ENCODE peak calls at places on chromosomes 1 and 21, in ten cellular contexts. J is MCF 10A; O is activated CD8-positive, alpha-beta T cell treated with anti-CD3 and anti-CD28 coated beads for 36 hours; X is GM10248; C is epithelial cell of proximal tubule; G is CD8-positive, alpha-beta T cell; F is BJ; L is GM13976; Z is A549; I is cardiac muscle cell. T is an unnamed sample.

GRCh38 chr1:15469836-15470495 is 5.9 kb upstream of the CELA2B start:
- DNase-seq in O (no peak), C (no peak), G (no peak), F (no peak), J (no peak), I (no peak), Z (no peak), L (no peak), X (no peak), T (no peak)

GRCh38 chr1:78836736-78837135 is 169.8 kb downstream of the ADGRL4 start:
- DNase-seq in O (no peak), G (no peak), C (no peak), Z (no peak), X (no peak), I (no peak), F (no peak), J (no peak), L (no peak), T (no peak)

GRCh38 chr1:165408518-165408917 is 36.4 kb downstream of the RXRG start:
- DNase-seq in I (peak), F (no peak), C (peak), J (peak), G (no peak), Z (peak), L (no peak), O (peak), X (no peak), T (peak)

GRCh38 chr1:204692852-204693356 is 7.4 kb upstream of the LRRN2 start:
- DNase-seq in F (no peak), X (no peak), Z (no peak), I (no peak), C (no peak), G (no peak), L (no peak), O (no peak), J (peak), T (no peak)

GRCh38 chr21:35120631-35121180 is 71.6 kb upstream of the RUNX1 start:
- DNase-seq in I (no peak), X (no peak), Z (no peak), O (no peak), G (no peak), F (no peak), C (no peak), J (no peak), L (no peak), T (no peak)

GRCh38 chr1:50251592-50252165 is 143.0 kb downstream of the ELAVL4 start:
- DNase-seq in O (no peak), C (no peak), I (no peak), L (peak), G (no peak), X (peak), F (no peak), J (no peak), Z (no peak), T (no peak)

GRCh38 chr1:34781071-34781843 is at the start of gene GJB3:
- DNase-seq in J (peak), F (no peak), X (no peak), G (no peak), C (no peak), O (peak), L (no peak), I (peak), Z (peak), T (peak)

GRCh38 chr1:59484090-59484489 is 187.2 kb downstream of the FGGY start:
- DNase-seq in C (no peak), Z (peak), I (no peak), G (no peak), J (peak), F (peak), O (no peak), L (no peak), X (no peak), T (no peak)

GRCh38 chr1:64854674-64855073 is 109.8 kb downstream of the RAVER2 start:
- DNase-seq in J (no peak), C (no peak), F (no peak), Z (no peak), O (no peak), X (no peak), L (no peak), I (no peak), G (no peak), T (no peak)

GRCh38 chr1:230509281-230509977 is 83.3 kb upstream of the PGBD5 start:
- DNase-seq in I (no peak), F (peak), L (no peak), O (peak), J (peak), X (no peak), C (peak), G (no peak), Z (no peak), T (peak)

GRCh38 chr1:26471201-26471497 is 1.1 kb upstream of the HMGN2 start:
- DNase-seq in J (no peak), L (no peak), X (no peak), G (no peak), I (no peak), F (no peak), C (no peak), O (no peak), Z (no peak), T (no peak)

GRCh38 chr1:218659911-218660677 is 315.0 kb downstream of the TGFB2 start:
- DNase-seq in F (no peak), Z (no peak), I (peak), X (no peak), C (peak), G (no peak), O (no peak), L (no peak), J (peak), T (no peak)

GRCh38 chr1:211182746-211183145 is 48.8 kb upstream of the KCNH1 start:
- DNase-seq in L (no peak), Z (no peak), O (no peak), G (no peak), C (no peak), J (no peak), F (no peak), I (no peak), X (no peak), T (no peak)

GRCh38 chr1:12630946-12631540 is 12.8 kb upstream of the AADACL4 start:
- DNase-seq in L (no peak), I (no peak), C (no peak), G (no peak), X (no peak), J (no peak), F (no peak), O (no peak), Z (no peak), T (no peak)

GRCh38 chr1:68230901-68231626 is 1.3 kb downstream of the WLS start:
- DNase-seq in O (no peak), C (no peak), J (no peak), L (peak), G (no peak), Z (no peak), X (peak), I (peak), F (no peak), T (peak)

DNA sequence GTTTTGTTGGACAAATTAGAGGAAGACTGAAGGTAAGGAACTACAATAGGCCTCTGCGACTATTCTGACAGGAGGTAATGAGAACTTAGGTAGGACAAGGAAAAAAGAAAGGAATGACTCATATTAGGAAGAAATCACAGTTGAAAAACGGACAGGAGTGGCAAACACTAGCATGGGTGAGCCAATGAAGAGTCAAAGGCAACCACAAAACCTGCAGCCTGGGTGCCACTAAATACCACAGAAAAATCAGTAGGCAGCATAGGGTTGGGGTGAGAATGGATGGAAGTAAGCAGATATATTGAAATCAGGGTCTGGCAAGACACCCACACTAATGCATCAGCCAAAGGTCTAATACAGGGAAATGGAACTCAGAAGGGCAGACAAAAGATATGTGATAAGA is 10.0 kb downstream of the RBM34 start:
- DNase-seq in J (no peak), C (no peak), F (no peak), I (no peak), Z (no peak), O (no peak), G (no peak), L (no peak), X (no peak), T (no peak)
- TF ChIP-seq CTCF in J (no peak), C (no peak), F (no peak), I (no peak), Z (no peak), O (no peak), G (no peak), L (no peak), X (no peak), T (no peak)

DNA sequence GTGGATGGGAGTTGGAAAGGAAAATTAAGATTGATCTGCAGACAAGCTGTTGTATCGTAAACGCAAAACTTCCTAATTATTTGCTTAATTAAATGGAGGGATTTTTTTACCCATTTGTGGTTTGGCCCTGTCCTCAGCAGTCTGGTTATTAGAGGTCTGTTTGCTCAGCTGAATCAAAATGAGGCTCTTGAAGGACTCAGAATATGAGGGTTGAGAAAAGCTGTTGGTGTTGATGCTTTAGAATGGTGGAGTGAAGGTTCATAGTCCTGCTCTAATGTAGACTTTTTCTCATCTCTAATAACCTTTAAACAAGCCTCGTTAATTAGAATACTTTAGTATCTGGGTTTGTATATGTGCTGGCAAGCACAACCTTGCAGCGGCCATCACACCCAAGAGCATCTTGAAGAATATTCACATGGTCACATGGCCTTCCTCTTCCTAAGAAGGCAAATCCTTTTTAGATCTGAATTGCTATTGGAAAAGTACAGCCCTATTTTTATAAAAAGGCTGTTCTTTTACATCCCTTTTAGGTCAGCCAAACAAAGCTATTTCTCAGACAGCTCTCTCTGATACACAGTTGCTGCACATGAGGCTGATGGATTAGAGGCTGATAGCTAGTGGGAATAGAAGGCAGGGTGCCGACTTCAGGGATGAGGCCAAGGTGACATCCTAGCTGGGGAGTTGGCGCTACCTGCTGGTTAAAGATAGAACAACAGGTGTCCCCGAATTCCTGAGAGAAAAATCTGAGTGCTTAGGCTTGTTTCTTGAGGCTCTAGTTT is 53.8 kb downstream of the MACF1 start:
- DNase-seq in X (peak), C (peak), O (peak), G (peak), I (peak), L (peak), F (peak), J (peak), Z (peak), T (peak)
- TF ChIP-seq CTCF in X (peak), C (peak), O (peak), G (peak), I (peak), L (peak), F (peak), J (peak), Z (peak), T (peak)

DNA sequence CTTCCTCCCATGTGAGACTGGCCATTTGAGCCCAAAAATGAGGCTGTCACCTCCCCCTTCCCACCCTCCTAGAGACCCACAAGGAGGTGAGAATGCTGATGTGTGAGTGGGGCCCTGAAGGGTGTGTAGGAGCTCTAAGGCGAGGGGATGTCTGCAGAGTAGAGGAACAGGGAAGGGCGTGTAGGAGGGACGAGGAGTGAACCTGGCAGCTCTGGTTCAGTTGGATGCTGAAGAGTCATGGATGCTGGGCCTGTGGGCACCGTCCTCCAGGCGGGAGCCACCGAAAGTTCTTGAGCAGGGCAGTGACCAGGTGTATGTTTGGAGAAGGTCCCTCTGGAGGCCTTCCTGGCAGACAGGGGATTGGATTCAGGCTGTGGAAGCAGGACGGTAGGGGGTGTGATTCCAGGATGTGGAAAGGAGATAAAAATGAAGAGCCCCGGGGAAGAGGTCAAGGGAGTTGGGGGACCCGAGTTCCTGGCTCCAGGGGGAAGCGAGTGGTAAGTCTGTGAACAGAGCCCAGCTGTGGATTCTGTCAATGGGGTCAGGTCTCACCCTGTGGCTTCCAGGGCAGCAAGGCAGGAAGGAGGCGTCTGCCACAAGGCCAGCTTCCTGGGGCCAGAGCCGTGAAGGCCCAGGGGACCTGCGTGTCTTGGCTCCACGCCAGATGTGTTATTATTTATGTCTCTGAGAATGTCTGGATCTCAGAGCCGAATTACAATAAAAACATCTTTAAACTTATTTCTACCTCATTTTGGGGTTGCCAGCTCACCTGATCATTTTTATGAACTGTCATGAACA is 7.9 kb downstream of the SAMD11 start:
- DNase-seq in L (no peak), G (no peak), C (no peak), O (no peak), J (no peak), F (no peak), X (no peak), I (no peak), Z (no peak), T (no peak)
- TF ChIP-seq CTCF in L (no peak), G (no peak), C (no peak), O (no peak), J (no peak), F (no peak), X (no peak), I (peak), Z (no peak), T (no peak)

DNA sequence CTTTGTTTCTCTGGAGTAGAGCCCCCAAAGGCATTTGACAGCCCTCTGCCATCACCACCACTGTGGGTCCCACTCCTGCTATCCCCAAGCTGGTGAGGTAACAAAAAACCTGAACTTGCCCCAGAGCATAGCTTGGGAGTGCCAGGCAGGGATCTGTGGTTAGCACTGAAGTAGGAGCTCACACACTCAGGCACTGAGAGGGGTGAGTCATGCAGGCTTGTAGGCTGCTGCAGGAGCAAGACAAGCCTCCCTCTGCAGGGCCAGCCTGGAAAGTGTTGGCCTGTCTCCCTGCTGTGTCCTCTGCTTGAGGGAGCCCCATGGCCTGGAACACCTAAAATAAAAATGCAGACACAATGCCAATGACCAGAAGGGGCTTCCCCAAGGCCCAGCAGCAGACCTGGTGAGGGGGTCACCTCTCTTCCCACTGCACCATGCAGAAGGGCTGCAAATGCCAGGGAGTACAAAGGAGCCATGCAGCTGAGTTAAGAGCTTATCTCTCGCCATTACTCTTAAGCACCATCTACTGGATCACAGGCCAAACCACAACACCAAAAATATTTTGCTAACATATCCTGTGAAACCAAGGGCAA is 108.9 kb upstream of the POGK start:
- DNase-seq in G (no peak), I (no peak), Z (no peak), X (no peak), O (no peak), L (no peak), J (peak), F (no peak), C (no peak), T (no peak)
- TF ChIP-seq CTCF in G (no peak), I (no peak), Z (no peak), X (no peak), O (no peak), L (no peak), J (peak), F (no peak), C (no peak), T (no peak)

GRCh38 chr1:192232859-192233417 is 74.7 kb downstream of the RGS18 start:
- DNase-seq in G (no peak), J (no peak), F (no peak), Z (no peak), L (no peak), I (no peak), O (no peak), C (no peak), X (no peak), T (no peak)

GRCh38 chr1:192238421-192238820 is 78.4 kb upstream of the RGS21 start:
- DNase-seq in L (no peak), Z (no peak), F (no peak), I (no peak), G (no peak), J (no peak), C (no peak), X (no peak), O (no peak), T (no peak)

GRCh38 chr1:192235127-192235526 is 76.9 kb downstream of the RGS18 start:
- DNase-seq in I (no peak), G (no peak), X (no peak), O (no peak), J (peak), C (no peak), Z (no peak), L (no peak), F (no peak), T (no peak)
- TF ChIP-seq CTCF in I (no peak), G (no peak), X (no peak), O (no peak), J (no peak), C (no peak), Z (no peak), L (no peak), F (no peak), T (no peak)

DNA sequence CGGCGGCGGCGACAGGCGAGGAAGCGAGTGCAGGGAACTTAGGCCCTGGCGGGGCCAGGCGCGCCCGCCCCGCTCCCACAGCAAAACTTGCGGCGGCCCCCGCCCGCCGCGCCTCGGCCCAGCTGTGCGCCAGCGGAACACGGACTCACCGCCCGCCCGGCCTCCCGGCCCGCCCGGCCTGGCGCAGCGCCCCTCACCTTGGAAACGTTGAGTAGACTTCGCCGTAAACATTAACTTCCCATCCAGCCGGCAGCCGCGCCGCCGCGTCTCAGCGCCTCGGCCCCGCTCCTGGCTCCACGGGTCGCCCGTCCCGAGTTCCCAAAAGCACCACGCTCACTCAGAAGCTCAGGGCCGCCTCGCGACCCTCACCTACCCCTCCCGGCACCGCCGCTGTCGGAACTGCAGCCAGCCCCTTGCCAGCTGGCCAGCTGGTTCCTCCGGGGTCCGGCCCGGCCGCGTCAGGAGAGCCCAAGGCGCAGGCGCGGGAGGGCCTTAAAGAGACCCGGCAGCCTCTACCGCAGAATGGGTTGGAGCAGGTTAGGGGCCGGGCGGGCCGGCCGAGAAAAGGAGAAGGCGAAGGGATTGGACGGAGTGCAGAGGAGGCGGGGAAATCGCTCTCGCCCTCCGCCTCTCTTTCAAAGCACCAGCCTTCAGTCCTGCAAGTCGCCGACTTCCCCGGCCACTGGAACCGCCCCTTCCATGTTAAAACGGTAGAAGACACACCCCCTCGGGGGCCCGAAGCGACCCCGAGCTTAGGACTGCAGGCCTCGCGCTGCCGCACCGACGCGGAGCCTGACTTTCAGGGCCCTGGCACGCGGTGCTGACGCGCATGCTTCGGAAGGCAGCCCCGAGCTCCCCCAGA is at the start of gene EVI5:
- DNase-seq in Z (peak), C (peak), X (peak), O (peak), I (peak), G (peak), F (peak), J (peak), L (peak), T (peak)
- TF ChIP-seq CTCF in Z (no peak), C (peak), X (no peak), O (no peak), I (peak), G (no peak), F (peak), J (no peak), L (no peak), T (no peak)

GRCh38 chr1:56576880-56577858 is 2.2 kb downstream of the PLPP3 start:
- DNase-seq in F (no peak), C (no peak), Z (peak), G (no peak), L (peak), J (peak), O (no peak), I (peak), X (peak), T (no peak)

GRCh38 chr1:56578664-56578962 is 750 bp downstream of the PLPP3 start:
- DNase-seq in L (no peak), C (no peak), G (no peak), O (no peak), F (no peak), I (no peak), Z (peak), J (no peak), X (peak), T (peak)

GRCh38 chr1:56580771-56581170 is 1.4 kb upstream of the PLPP3 start:
- DNase-seq in C (no peak), O (no peak), J (no peak), Z (no peak), L (no peak), G (no peak), F (no peak), I (no peak), X (no peak), T (no peak)

GRCh38 chr1:56577859-56578663 is 1.3 kb downstream of the PLPP3 start:
- DNase-seq in I (peak), F (no peak), L (peak), G (no peak), Z (peak), X (peak), O (peak), J (peak), C (no peak), T (peak)

GRCh38 chr1:56578963-56579875 is at the start of gene PLPP3:
- DNase-seq in F (peak), L (peak), G (no peak), J (peak), I (peak), X (peak), Z (peak), O (peak), C (no peak), T (peak)
- TF ChIP-seq CTCF in F (peak), L (no peak), G (no peak), J (no peak), I (peak), X (peak), Z (peak), O (no peak), C (peak), T (peak)

GRCh38 chr1:173481195-173481772 is 4.1 kb downstream of the PRDX6 start:
- DNase-seq in C (no peak), O (no peak), Z (no peak), F (no peak), L (no peak), I (no peak), G (no peak), X (no peak), J (no peak), T (no peak)
- TF ChIP-seq CTCF in C (no peak), O (no peak), Z (no peak), F (no peak), L (no peak), I (no peak), G (no peak), X (no peak), J (no peak), T (no peak)